ENCODE peak calls at places on chromosomes 12 and 14, in seven cellular contexts. T is right cardiac atrium; X is pancreas; W is natural killer cell; Y is HCT116; H is stimulated activated naive CD8-positive, alpha-beta T cell treated with anti-CD3 and anti-CD28 coated beads, Interleukin-15, Interleukin-2, amounts not matched to agents 100 U/mL and 50 U/mL, for 24 hours; V is IMR-90. J is an unnamed sample.

GRCh38 chr12:98856897-98857540 is 211.9 kb downstream of the APAF1 start:
- ATAC-seq in T (no peak), X (no peak), W (no peak), Y (no peak), H (no peak), V (no peak), J (peak; percentile 5)

GRCh38 chr14:74491952-74492351 is 1.2 kb downstream of the NPC2 start:
- ATAC-seq in T (no peak), X (no peak), W (no peak), Y (no peak), H (no peak), V (peak; percentile 4), J (no peak)

GRCh38 chr12:3743803-3744202 is 9.1 kb downstream of the CRACR2A start:
- ATAC-seq in T (peak; percentile 85), X (no peak), W (peak; percentile 35), Y (no peak), H (peak; percentile 81), V (no peak), J (no peak)

GRCh38 chr14:50232276-50232642 is 881 bp upstream of the SOS2 start:
- ATAC-seq in T (peak; percentile 12), X (no peak), W (no peak), Y (peak; percentile 4), H (no peak), V (no peak), J (no peak)

GRCh38 chr14:88542857-88543795 is 11.7 kb downstream of the PTPN21 start:
- ATAC-seq in T (no peak), X (peak; percentile 69), W (no peak), Y (no peak), H (no peak), V (no peak), J (no peak)

GRCh38 chr14:36751920-36752319 is 90.3 kb downstream of the PAX9 start:
- ATAC-seq in T (no peak), X (no peak), W (no peak), Y (no peak), H (no peak), V (no peak), J (no peak)

GRCh38 chr12:13211859-13212664 is 15.5 kb downstream of the EMP1 start:
- ATAC-seq in T (no peak), X (peak; percentile 91), W (peak; percentile 80), Y (peak; percentile 57), H (peak; percentile 21), V (peak; percentile 48), J (peak; percentile 56)

GRCh38 chr14:55348766-55349453 is 62.7 kb downstream of the ATG14 start:
- ATAC-seq in T (no peak), X (no peak), W (no peak), Y (no peak), H (peak; percentile 51), V (no peak), J (peak; percentile 80)

GRCh38 chr12:124620606-124621295 is 53.3 kb upstream of the NCOR2 start:
- ATAC-seq in T (peak; percentile 34), X (peak; percentile 57), W (no peak), Y (no peak), H (no peak), V (peak; percentile 33), J (no peak)

GRCh38 chr12:68200854-68201253 is 24.8 kb downstream of the IL26 start:
- ATAC-seq in T (no peak), X (no peak), W (no peak), Y (no peak), H (peak; percentile 62), V (no peak), J (no peak)

GRCh38 chr14:102500190-102500661 is 9.3 kb downstream of the ANKRD9 start:
- ATAC-seq in T (peak; percentile 70), X (peak; percentile 67), W (peak; percentile 89), Y (no peak), H (no peak), V (no peak), J (no peak)

GRCh38 chr12:42823679-42824078 is 234.1 kb upstream of the PRICKLE1 start:
- ATAC-seq in T (no peak), X (no peak), W (no peak), Y (no peak), H (no peak), V (no peak), J (no peak)

GRCh38 chr14:61517861-61518802 is 177.2 kb upstream of the HIF1A start:
- ATAC-seq in T (peak; percentile 79), X (peak; percentile 76), W (peak; percentile 32), Y (no peak), H (peak; percentile 41), V (no peak), J (peak; percentile 53)

GRCh38 chr14:68771631-68772030 is 21.2 kb downstream of the ZFP36L1 start:
- ATAC-seq in T (peak; percentile 78), X (peak; percentile 57), W (peak; percentile 54), Y (no peak), H (no peak), V (no peak), J (no peak)

GRCh38 chr14:103000291-103000921 is 56.9 kb downstream of the CDC42BPB start:
- ATAC-seq in T (peak; percentile 4), X (no peak), W (no peak), Y (no peak), H (no peak), V (no peak), J (no peak)

GRCh38 chr12:114656906-114657596 is 26.9 kb downstream of the TBX3 start:
- ATAC-seq in T (no peak), X (no peak), W (no peak), Y (peak; percentile 4), H (no peak), V (no peak), J (no peak)

GRCh38 chr12:53251477-53252348 is 16.4 kb upstream of the ESPL1 start:
- ATAC-seq in T (peak; percentile 95), X (peak; percentile 88), W (peak; percentile 90), Y (peak; percentile 83), H (peak; percentile 84), V (peak; percentile 91), J (peak; percentile 85)

GRCh38 chr12:10554228-10554970 is 48.7 kb downstream of the EIF2S3B start:
- ATAC-seq in T (no peak), X (no peak), W (peak; percentile 72), Y (no peak), H (peak; percentile 44), V (no peak), J (no peak)

GRCh38 chr14:22814945-22815713 is at the start of gene SLC7A7:
- ATAC-seq in T (peak; percentile 3), X (peak; percentile 25), W (no peak), Y (no peak), H (no peak), V (peak; percentile 9), J (no peak)

GRCh38 chr12:90280033-90280432 is 571.4 kb upstream of the ATP2B1 start:
- ATAC-seq in T (no peak), X (no peak), W (no peak), Y (no peak), H (peak; percentile 81), V (peak; percentile 29), J (no peak)

GRCh38 chr14:77623201-77623600 is 6.8 kb upstream of the SPTLC2 start:
- ATAC-seq in T (no peak), X (no peak), W (no peak), Y (peak; percentile 30), H (no peak), V (no peak), J (no peak)

GRCh38 chr14:88481794-88482193 is 73.0 kb downstream of the PTPN21 start:
- ATAC-seq in T (peak; percentile 81), X (no peak), W (no peak), Y (no peak), H (no peak), V (peak; percentile 77), J (no peak)

GRCh38 chr12:80353254-80353653 is 90.8 kb upstream of the PTPRQ start:
- ATAC-seq in T (no peak), X (no peak), W (no peak), Y (no peak), H (no peak), V (peak; percentile 80), J (no peak)

GRCh38 chr12:93748672-93749403 is 71.7 kb downstream of the CRADD start:
- ATAC-seq in T (peak; percentile 36), X (no peak), W (no peak), Y (no peak), H (no peak), V (no peak), J (no peak)

GRCh38 chr12:121917950-121918678 is at the start of gene CFAP251:
- ATAC-seq in T (peak; percentile 94), X (peak; percentile 99), W (peak; percentile 99), Y (peak; percentile 98), H (peak; percentile 98), V (peak; percentile 44), J (peak; percentile 97)

GRCh38 chr12:75589801-75590200 is 78.4 kb upstream of the KRR1 start:
- ATAC-seq in T (no peak), X (no peak), W (no peak), Y (no peak), H (no peak), V (no peak), J (no peak)

GRCh38 chr14:69943084-69943797 is 64.0 kb downstream of the SMOC1 start:
- ATAC-seq in T (no peak), X (peak; percentile 78), W (no peak), Y (no peak), H (no peak), V (no peak), J (no peak)

GRCh38 chr12:54025507-54026393 is 2.5 kb upstream of the HOXC6 start:
- ATAC-seq in T (no peak), X (no peak), W (no peak), Y (no peak), H (no peak), V (no peak), J (no peak)

GRCh38 chr14:68266998-68267397 is 447.4 kb downstream of the RAD51B start:
- ATAC-seq in T (no peak), X (no peak), W (no peak), Y (no peak), H (no peak), V (no peak), J (peak; percentile 80)

GRCh38 chr14:46580941-46581671 is 70.5 kb downstream of the RPL10L start:
- ATAC-seq in T (no peak), X (no peak), W (no peak), Y (no peak), H (no peak), V (no peak), J (no peak)

GRCh38 chr12:113908584-113909100 is 57.5 kb downstream of the RBM19 start:
- ATAC-seq in T (no peak), X (no peak), W (no peak), Y (no peak), H (no peak), V (no peak), J (no peak)

GRCh38 chr14:34436118-34436905 is 25.7 kb downstream of the SPTSSA start:
- ATAC-seq in T (no peak), X (peak; percentile 13), W (no peak), Y (no peak), H (no peak), V (peak; percentile 95), J (no peak)

GRCh38 chr14:22332671-22333407 is 256.2 kb downstream of the DAD1 start:
- ATAC-seq in T (no peak), X (peak; percentile 51), W (no peak), Y (no peak), H (no peak), V (no peak), J (no peak)

GRCh38 chr14:36579001-36579555 is 3.3 kb downstream of the NKX2-8 start:
- ATAC-seq in T (no peak), X (no peak), W (no peak), Y (no peak), H (no peak), V (no peak), J (no peak)

GRCh38 chr14:63922696-63923421 is 70.1 kb downstream of the SYNE2 start:
- ATAC-seq in T (peak; percentile 84), X (peak; percentile 98), W (peak; percentile 81), Y (no peak), H (no peak), V (peak; percentile 35), J (no peak)

GRCh38 chr14:61329478-61330051 is 8.2 kb downstream of the PRKCH start:
- ATAC-seq in T (no peak), X (peak; percentile 55), W (no peak), Y (no peak), H (no peak), V (no peak), J (peak; percentile 66)

GRCh38 chr14:51424041-51424440 is 184.0 kb downstream of the TMX1 start:
- ATAC-seq in T (no peak), X (no peak), W (no peak), Y (no peak), H (no peak), V (no peak), J (no peak)

J was measured in stimulated activated memory B cell treated with anti-CD40 and anti-IgM and Interleukin-4, amounts not matched to agents 10 μg/mL and 1 μg/mL and 100 μg/mL, for 72 hours.